ENCODE peak calls at places on chromosomes 5 and 9, in four cellular contexts. F, Y, Q and E are unnamed samples.

GRCh38 chr5:38641003-38641402 is 84.6 kb upstream of the LIFR start:
- DNase-seq in F (no peak), Y (no peak), Q (no peak), E (no peak)

GRCh38 chr5:124514966-124515365 is 231.5 kb downstream of the ZNF608 start:
- DNase-seq in F (no peak), Y (no peak), Q (no peak), E (no peak)

GRCh38 chr5:146313027-146313426 is 25.6 kb upstream of the POU4F3 start:
- DNase-seq in F (no peak), Y (no peak), Q (no peak), E (no peak)

GRCh38 chr5:123700624-123701023 is 188.6 kb downstream of the CSNK1G3 start:
- DNase-seq in F (peak; percentile 99), Y (no peak), Q (no peak), E (peak; percentile 95)

GRCh38 chr5:178555771-178556211 is 34.4 kb downstream of the COL23A1 start:
- DNase-seq in F (peak; percentile 10), Y (no peak), Q (no peak), E (no peak)

GRCh38 chr5:172453206-172453985 is 929 bp downstream of the SH3PXD2B start:
- DNase-seq in F (peak; percentile 84), Y (no peak), Q (no peak), E (no peak)

GRCh38 chr5:139710370-139711066 is 62.4 kb downstream of the CXXC5 start:
- DNase-seq in F (peak; percentile 46), Y (peak; percentile 68), Q (peak; percentile 32), E (no peak)

GRCh38 chr5:14185336-14186131 is 42.4 kb downstream of the TRIO start:
- DNase-seq in F (peak; percentile 52), Y (no peak), Q (peak; percentile 84), E (no peak)

GRCh38 chr9:127967151-127967809 is 13.5 kb downstream of the EEIG1 start:
- DNase-seq in F (no peak), Y (peak; percentile 25), Q (no peak), E (no peak)

GRCh38 chr9:137757139-137757538 is 120.4 kb upstream of the CACNA1B start:
- DNase-seq in F (no peak), Y (peak; percentile 73), Q (no peak), E (no peak)

GRCh38 chr5:145680169-145680568 is 155.0 kb downstream of the PRELID2 start:
- DNase-seq in F (no peak), Y (no peak), Q (no peak), E (no peak)

GRCh38 chr5:10757043-10757442 is 4.0 kb downstream of the DAP start:
- DNase-seq in F (no peak), Y (no peak), Q (no peak), E (no peak)

GRCh38 chr5:10355071-10355889 is 1.8 kb downstream of the MARCHF6 start:
- DNase-seq in F (peak; percentile 48), Y (no peak), Q (no peak), E (no peak)

GRCh38 chr5:156414381-156414780 is 87.4 kb downstream of the SGCD start:
- DNase-seq in F (no peak), Y (no peak), Q (no peak), E (no peak)

GRCh38 chr5:763397-763796 is 21.1 kb downstream of the ZDHHC11B start:
- DNase-seq in F (no peak), Y (no peak), Q (no peak), E (no peak)